ENCODE peak calls at places on chromosomes 13 and 19, in ten cellular contexts. One of them, this sample, is unnamed.

GRCh38 chr13:113586661-113587479 is 2.3 kb downstream of the TFDP1 start:
- DNase-seq in GM12878: no peak
- DNase-seq in omental fat pad: no peak
- DNase-seq in lower lobe of right lung: peak; percentile 42
- DNase-seq in mucosa of descending colon: no peak
- DNase-seq in ascending aorta: peak; percentile 37
- DNase-seq in mesothelial cell of epicardium: peak; percentile 31
- DNase-seq in foreskin fibroblast: no peak
- DNase-seq in body of pancreas: peak; percentile 8
- DNase-seq in fibroblast of mammary gland: no peak
- DNase-seq in this sample: peak; percentile 26

GRCh38 chr13:44271031-44271433 is 102.6 kb upstream of the SERP2 start:
- DNase-seq in GM12878: no peak
- DNase-seq in omental fat pad: no peak
- DNase-seq in lower lobe of right lung: no peak
- DNase-seq in mucosa of descending colon: no peak
- DNase-seq in ascending aorta: no peak
- DNase-seq in mesothelial cell of epicardium: no peak
- DNase-seq in foreskin fibroblast: peak; percentile 39
- DNase-seq in body of pancreas: no peak
- DNase-seq in fibroblast of mammary gland: peak; percentile 45
- DNase-seq in this sample: no peak

GRCh38 chr13:40485611-40486517 is 180.6 kb downstream of the FOXO1 start:
- DNase-seq in GM12878: no peak
- DNase-seq in omental fat pad: no peak
- DNase-seq in lower lobe of right lung: no peak
- DNase-seq in mucosa of descending colon: no peak
- DNase-seq in ascending aorta: peak; percentile 47
- DNase-seq in mesothelial cell of epicardium: no peak
- DNase-seq in foreskin fibroblast: no peak
- DNase-seq in body of pancreas: no peak
- DNase-seq in fibroblast of mammary gland: no peak
- DNase-seq in this sample: peak; percentile 83

GRCh38 chr19:31164666-31165265 is 184.5 kb downstream of the TSHZ3 start:
- DNase-seq in GM12878: no peak
- DNase-seq in omental fat pad: no peak
- DNase-seq in lower lobe of right lung: no peak
- DNase-seq in mucosa of descending colon: no peak
- DNase-seq in ascending aorta: no peak
- DNase-seq in mesothelial cell of epicardium: no peak
- DNase-seq in foreskin fibroblast: no peak
- DNase-seq in body of pancreas: no peak
- DNase-seq in fibroblast of mammary gland: no peak
- DNase-seq in this sample: no peak

GRCh38 chr19:35032356-35032865 is 2.1 kb downstream of the SCN1B start:
- DNase-seq in GM12878: no peak
- DNase-seq in omental fat pad: no peak
- DNase-seq in lower lobe of right lung: no peak
- DNase-seq in mucosa of descending colon: no peak
- DNase-seq in ascending aorta: no peak
- DNase-seq in mesothelial cell of epicardium: no peak
- DNase-seq in foreskin fibroblast: no peak
- DNase-seq in body of pancreas: no peak
- DNase-seq in fibroblast of mammary gland: no peak
- DNase-seq in this sample: no peak

GRCh38 chr13:62626771-62627170 is 1211.1 kb upstream of the PCDH20 start:
- DNase-seq in GM12878: no peak
- DNase-seq in omental fat pad: no peak
- DNase-seq in lower lobe of right lung: no peak
- DNase-seq in mucosa of descending colon: no peak
- DNase-seq in ascending aorta: no peak
- DNase-seq in mesothelial cell of epicardium: no peak
- DNase-seq in foreskin fibroblast: no peak
- DNase-seq in body of pancreas: no peak
- DNase-seq in fibroblast of mammary gland: no peak
- DNase-seq in this sample: peak; percentile 8

GRCh38 chr19:34932494-34932893 is 5.8 kb downstream of the ZNF30 start:
- DNase-seq in GM12878: no peak
- DNase-seq in omental fat pad: no peak
- DNase-seq in lower lobe of right lung: no peak
- DNase-seq in mucosa of descending colon: no peak
- DNase-seq in ascending aorta: no peak
- DNase-seq in mesothelial cell of epicardium: no peak
- DNase-seq in foreskin fibroblast: no peak
- DNase-seq in body of pancreas: no peak
- DNase-seq in fibroblast of mammary gland: no peak
- DNase-seq in this sample: no peak

GRCh38 chr13:44011036-44011435 is 131.3 kb downstream of the LACC1 start:
- DNase-seq in GM12878: no peak
- DNase-seq in omental fat pad: no peak
- DNase-seq in lower lobe of right lung: no peak
- DNase-seq in mucosa of descending colon: no peak
- DNase-seq in ascending aorta: no peak
- DNase-seq in mesothelial cell of epicardium: no peak
- DNase-seq in foreskin fibroblast: peak; percentile 7
- DNase-seq in body of pancreas: no peak
- DNase-seq in fibroblast of mammary gland: no peak
- DNase-seq in this sample: no peak

GRCh38 chr19:57348136-57348535 is 2.9 kb upstream of the ZNF304 start:
- DNase-seq in GM12878: no peak
- DNase-seq in omental fat pad: no peak
- DNase-seq in lower lobe of right lung: no peak
- DNase-seq in mucosa of descending colon: no peak
- DNase-seq in ascending aorta: no peak
- DNase-seq in mesothelial cell of epicardium: no peak
- DNase-seq in foreskin fibroblast: no peak
- DNase-seq in body of pancreas: no peak
- DNase-seq in fibroblast of mammary gland: peak; percentile 56
- DNase-seq in this sample: no peak

GRCh38 chr19:17553256-17553655 is 2.2 kb upstream of the COLGALT1 start:
- DNase-seq in GM12878: no peak
- DNase-seq in omental fat pad: no peak
- DNase-seq in lower lobe of right lung: no peak
- DNase-seq in mucosa of descending colon: no peak
- DNase-seq in ascending aorta: peak; percentile 71
- DNase-seq in mesothelial cell of epicardium: no peak
- DNase-seq in foreskin fibroblast: peak; percentile 91
- DNase-seq in body of pancreas: no peak
- DNase-seq in fibroblast of mammary gland: peak; percentile 97
- DNase-seq in this sample: no peak

GRCh38 chr13:45921337-45921736 is 69.8 kb upstream of the SIAH3 start:
- DNase-seq in GM12878: no peak
- DNase-seq in omental fat pad: no peak
- DNase-seq in lower lobe of right lung: no peak
- DNase-seq in mucosa of descending colon: no peak
- DNase-seq in ascending aorta: no peak
- DNase-seq in mesothelial cell of epicardium: no peak
- DNase-seq in foreskin fibroblast: no peak
- DNase-seq in body of pancreas: no peak
- DNase-seq in fibroblast of mammary gland: no peak
- DNase-seq in this sample: no peak

GRCh38 chr13:45928196-45928595 is 76.6 kb upstream of the SIAH3 start:
- DNase-seq in GM12878: no peak
- DNase-seq in omental fat pad: no peak
- DNase-seq in lower lobe of right lung: no peak
- DNase-seq in mucosa of descending colon: no peak
- DNase-seq in ascending aorta: no peak
- DNase-seq in mesothelial cell of epicardium: no peak
- DNase-seq in foreskin fibroblast: no peak
- DNase-seq in body of pancreas: no peak
- DNase-seq in fibroblast of mammary gland: no peak
- DNase-seq in this sample: no peak

GRCh38 chr13:45928843-45929242 is 77.3 kb upstream of the SIAH3 start:
- DNase-seq in GM12878: no peak
- DNase-seq in omental fat pad: no peak
- DNase-seq in lower lobe of right lung: no peak
- DNase-seq in mucosa of descending colon: no peak
- DNase-seq in ascending aorta: no peak
- DNase-seq in mesothelial cell of epicardium: no peak
- DNase-seq in foreskin fibroblast: no peak
- DNase-seq in body of pancreas: no peak
- DNase-seq in fibroblast of mammary gland: no peak
- DNase-seq in this sample: no peak

DNA sequence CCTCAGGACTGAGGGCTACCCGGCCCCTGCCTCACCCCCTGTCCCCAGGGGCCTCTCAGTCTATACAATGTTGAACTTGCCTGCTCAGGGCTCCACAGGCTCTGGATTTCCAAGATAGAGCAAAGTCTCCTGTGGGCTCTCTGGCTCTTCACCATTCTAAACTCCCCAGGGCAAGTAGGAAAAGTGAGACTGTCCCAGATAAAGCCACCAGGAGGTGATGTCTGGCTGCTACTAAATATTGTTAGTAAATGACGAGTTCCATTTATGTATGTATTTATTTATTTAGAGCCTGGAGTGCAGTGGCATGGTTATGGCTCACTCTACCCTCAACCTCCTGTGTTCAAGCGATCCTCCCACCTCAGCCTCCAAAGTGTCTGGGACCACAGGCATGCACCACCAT is 73.6 kb upstream of the SIAH3 start:
- DNase-seq in GM12878: no peak
- DNase-seq in omental fat pad: no peak
- DNase-seq in lower lobe of right lung: no peak
- DNase-seq in mucosa of descending colon: no peak
- DNase-seq in ascending aorta: no peak
- DNase-seq in mesothelial cell of epicardium: no peak
- DNase-seq in foreskin fibroblast: no peak
- DNase-seq in body of pancreas: no peak
- DNase-seq in fibroblast of mammary gland: peak; percentile 12
- DNase-seq in this sample: no peak
- TF ChIP-seq CTCF in GM12878: peak; percentile 14
- TF ChIP-seq CTCF in omental fat pad: no peak
- TF ChIP-seq CTCF in lower lobe of right lung: no peak
- TF ChIP-seq CTCF in mucosa of descending colon: no peak
- TF ChIP-seq CTCF in ascending aorta: no peak
- TF ChIP-seq CTCF in mesothelial cell of epicardium: no peak
- TF ChIP-seq CTCF in foreskin fibroblast: no peak
- TF ChIP-seq CTCF in body of pancreas: no peak
- TF ChIP-seq CTCF in fibroblast of mammary gland: peak; percentile 10
- TF ChIP-seq CTCF in this sample: no peak

GRCh38 chr13:51832471-51833152 is 12.4 kb downstream of the TMEM272 start:
- DNase-seq in GM12878: no peak
- DNase-seq in omental fat pad: no peak
- DNase-seq in lower lobe of right lung: no peak
- DNase-seq in mucosa of descending colon: no peak
- DNase-seq in ascending aorta: no peak
- DNase-seq in mesothelial cell of epicardium: no peak
- DNase-seq in foreskin fibroblast: no peak
- DNase-seq in body of pancreas: no peak
- DNase-seq in fibroblast of mammary gland: peak; percentile 31
- DNase-seq in this sample: peak; percentile 73
- TF ChIP-seq CTCF in GM12878: peak; percentile 75
- TF ChIP-seq CTCF in omental fat pad: no peak
- TF ChIP-seq CTCF in lower lobe of right lung: peak; percentile 43
- TF ChIP-seq CTCF in mucosa of descending colon: no peak
- TF ChIP-seq CTCF in ascending aorta: peak; percentile 53
- TF ChIP-seq CTCF in mesothelial cell of epicardium: no peak
- TF ChIP-seq CTCF in foreskin fibroblast: peak; percentile 10
- TF ChIP-seq CTCF in body of pancreas: no peak
- TF ChIP-seq CTCF in fibroblast of mammary gland: peak; percentile 30
- TF ChIP-seq CTCF in this sample: peak; percentile 68

GRCh38 chr13:97433727-97434416 is at the start of gene RAP2A:
- DNase-seq in GM12878: peak; percentile 58
- DNase-seq in omental fat pad: peak; percentile 44
- DNase-seq in lower lobe of right lung: peak; percentile 93
- DNase-seq in mucosa of descending colon: peak; percentile 96
- DNase-seq in ascending aorta: peak; percentile 94
- DNase-seq in mesothelial cell of epicardium: peak; percentile 95
- DNase-seq in foreskin fibroblast: peak; percentile 90
- DNase-seq in body of pancreas: peak; percentile 85
- DNase-seq in fibroblast of mammary gland: peak; percentile 86
- DNase-seq in this sample: peak; percentile 91
- TF ChIP-seq CTCF in GM12878: peak; percentile 50
- TF ChIP-seq CTCF in omental fat pad: no peak
- TF ChIP-seq CTCF in lower lobe of right lung: no peak
- TF ChIP-seq CTCF in mucosa of descending colon: no peak
- TF ChIP-seq CTCF in ascending aorta: no peak
- TF ChIP-seq CTCF in mesothelial cell of epicardium: no peak
- TF ChIP-seq CTCF in foreskin fibroblast: no peak
- TF ChIP-seq CTCF in body of pancreas: no peak
- TF ChIP-seq CTCF in fibroblast of mammary gland: no peak
- TF ChIP-seq CTCF in this sample: no peak

GRCh38 chr13:99959127-99959529 is 12.4 kb downstream of the ZIC5 start:
- DNase-seq in GM12878: no peak
- DNase-seq in omental fat pad: no peak
- DNase-seq in lower lobe of right lung: no peak
- DNase-seq in mucosa of descending colon: no peak
- DNase-seq in ascending aorta: no peak
- DNase-seq in mesothelial cell of epicardium: no peak
- DNase-seq in foreskin fibroblast: no peak
- DNase-seq in body of pancreas: no peak
- DNase-seq in fibroblast of mammary gland: no peak
- DNase-seq in this sample: no peak

GRCh38 chr13:99958402-99959126 is 13.0 kb downstream of the ZIC5 start:
- DNase-seq in GM12878: no peak
- DNase-seq in omental fat pad: no peak
- DNase-seq in lower lobe of right lung: no peak
- DNase-seq in mucosa of descending colon: no peak
- DNase-seq in ascending aorta: peak; percentile 47
- DNase-seq in mesothelial cell of epicardium: no peak
- DNase-seq in foreskin fibroblast: no peak
- DNase-seq in body of pancreas: no peak
- DNase-seq in fibroblast of mammary gland: no peak
- DNase-seq in this sample: no peak

GRCh38 chr13:99961634-99962033 is 9.9 kb downstream of the ZIC5 start:
- DNase-seq in GM12878: no peak
- DNase-seq in omental fat pad: no peak
- DNase-seq in lower lobe of right lung: no peak
- DNase-seq in mucosa of descending colon: no peak
- DNase-seq in ascending aorta: peak; percentile 9
- DNase-seq in mesothelial cell of epicardium: no peak
- DNase-seq in foreskin fibroblast: no peak
- DNase-seq in body of pancreas: no peak
- DNase-seq in fibroblast of mammary gland: no peak
- DNase-seq in this sample: no peak

GRCh38 chr13:99960663-99961440 is 10.7 kb downstream of the ZIC5 start:
- DNase-seq in GM12878: no peak
- DNase-seq in omental fat pad: no peak
- DNase-seq in lower lobe of right lung: no peak
- DNase-seq in mucosa of descending colon: no peak
- DNase-seq in ascending aorta: peak; percentile 43
- DNase-seq in mesothelial cell of epicardium: no peak
- DNase-seq in foreskin fibroblast: no peak
- DNase-seq in body of pancreas: no peak
- DNase-seq in fibroblast of mammary gland: no peak
- DNase-seq in this sample: no peak

DNA sequence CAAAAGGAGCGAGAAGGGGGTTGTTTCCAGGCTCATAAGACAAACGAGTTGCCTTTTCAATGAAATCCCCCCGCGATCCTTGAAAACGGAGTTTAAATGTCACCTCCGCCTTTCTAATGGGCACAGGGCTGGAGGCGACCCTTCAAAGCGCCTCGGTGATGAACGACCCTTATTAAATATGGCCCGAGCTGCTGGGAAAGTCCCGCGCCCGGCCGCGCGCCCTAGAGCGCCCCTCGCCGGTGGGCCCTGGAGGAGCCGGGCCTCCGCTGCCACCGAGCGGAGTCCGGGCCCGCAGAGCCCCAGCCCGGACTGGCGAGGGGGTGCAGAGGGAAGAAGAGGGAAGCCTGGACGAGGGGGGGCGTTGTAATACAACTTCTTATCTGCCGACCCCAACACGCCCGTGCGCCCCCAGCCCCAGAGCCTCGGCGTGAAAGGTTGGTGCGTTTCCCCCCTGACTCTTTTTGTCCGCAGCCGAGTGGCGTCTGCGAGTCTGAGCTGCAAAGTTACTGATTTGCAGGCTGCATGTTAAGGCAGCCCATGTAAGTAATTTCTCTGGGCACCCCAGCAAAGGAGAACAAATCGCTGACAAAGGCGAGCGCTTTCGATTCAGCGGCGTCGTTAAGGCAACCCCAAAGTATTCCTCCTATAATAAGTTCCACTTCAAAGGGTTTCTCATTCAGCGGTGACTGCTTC is 11.9 kb downstream of the ZIC5 start:
- DNase-seq in GM12878: no peak
- DNase-seq in omental fat pad: no peak
- DNase-seq in lower lobe of right lung: no peak
- DNase-seq in mucosa of descending colon: no peak
- DNase-seq in ascending aorta: peak; percentile 44
- DNase-seq in mesothelial cell of epicardium: no peak
- DNase-seq in foreskin fibroblast: no peak
- DNase-seq in body of pancreas: no peak
- DNase-seq in fibroblast of mammary gland: no peak
- DNase-seq in this sample: no peak
- TF ChIP-seq CTCF in GM12878: no peak
- TF ChIP-seq CTCF in omental fat pad: no peak
- TF ChIP-seq CTCF in lower lobe of right lung: peak; percentile 6
- TF ChIP-seq CTCF in mucosa of descending colon: no peak
- TF ChIP-seq CTCF in ascending aorta: no peak
- TF ChIP-seq CTCF in mesothelial cell of epicardium: no peak
- TF ChIP-seq CTCF in foreskin fibroblast: no peak
- TF ChIP-seq CTCF in body of pancreas: no peak
- TF ChIP-seq CTCF in fibroblast of mammary gland: no peak
- TF ChIP-seq CTCF in this sample: no peak

This sample was measured in activated CD8-positive, alpha-beta T cell treated with anti-CD3 and anti-CD28 coated beads for 36 hours.